ENCODE peak calls at places on chromosomes 5 and 9, in seven cellular contexts. C is HFF-Myc, S is stomach, Z is H1, M is progenitor cell of endocrine pancreas, T is tibial artery, E is RWPE1. V is an unnamed sample.

GRCh38 chr5:103510851-103511553 is 51.6 kb downstream of the NUDT12 start:
- DNase-seq in C (no peak), S (no peak), Z (no peak), M (no peak), T (no peak), E (no peak), V (no peak)

GRCh38 chr9:82903503-82903902 is 159.4 kb downstream of the RASEF start:
- DNase-seq in C (no peak), S (no peak), Z (no peak), M (no peak), T (no peak), E (no peak), V (no peak)

GRCh38 chr9:22052376-22052945 is 43.4 kb upstream of the CDKN2B start:
- DNase-seq in C (peak; percentile 95), S (no peak), Z (no peak), M (no peak), T (no peak), E (peak; percentile 89), V (peak; percentile 100)

GRCh38 chr9:114684036-114684435 is 2.0 kb upstream of the TEX48 start:
- DNase-seq in C (no peak), S (no peak), Z (no peak), M (no peak), T (no peak), E (no peak), V (no peak)

GRCh38 chr9:22997923-22998322 is 551.3 kb downstream of the DMRTA1 start:
- DNase-seq in C (no peak), S (no peak), Z (no peak), M (no peak), T (no peak), E (no peak), V (no peak)

GRCh38 chr9:115743709-115744605 is 409.6 kb upstream of the PAPPA start:
- DNase-seq in C (no peak), S (no peak), Z (no peak), M (no peak), T (no peak), E (no peak), V (no peak)

GRCh38 chr5:149452665-149453617 is 73.8 kb upstream of the IL17B start:
- DNase-seq in C (no peak), S (no peak), Z (no peak), M (no peak), T (peak; percentile 93), E (peak; percentile 93), V (peak; percentile 90)

GRCh38 chr9:34363619-34364351 is 12.9 kb downstream of the MYORG start:
- DNase-seq in C (no peak), S (no peak), Z (no peak), M (no peak), T (peak; percentile 60), E (no peak), V (no peak)

GRCh38 chr9:85401998-85402397 is 339.8 kb downstream of the AGTPBP1 start:
- DNase-seq in C (no peak), S (no peak), Z (no peak), M (no peak), T (no peak), E (peak; percentile 40), V (peak; percentile 33)

GRCh38 chr5:40442346-40442745 is 237.4 kb upstream of the PTGER4 start:
- DNase-seq in C (no peak), S (no peak), Z (no peak), M (no peak), T (no peak), E (no peak), V (no peak)

GRCh38 chr9:89880161-89880560 is 275.3 kb downstream of the GADD45G start:
- DNase-seq in C (no peak), S (peak; percentile 18), Z (no peak), M (no peak), T (peak; percentile 53), E (no peak), V (no peak)

GRCh38 chr9:88949425-88949824 is 41.8 kb upstream of the S1PR3 start:
- DNase-seq in C (peak; percentile 87), S (peak; percentile 30), Z (no peak), M (no peak), T (no peak), E (no peak), V (no peak)

GRCh38 chr9:2241875-2242741 is 227.0 kb downstream of the SMARCA2 start:
- DNase-seq in C (peak; percentile 63), S (peak; percentile 84), Z (peak; percentile 77), M (peak; percentile 74), T (peak; percentile 84), E (peak; percentile 37), V (peak; percentile 86)

GRCh38 chr5:75324791-75325190 is 12.2 kb upstream of the HMGCR start:
- DNase-seq in C (no peak), S (no peak), Z (no peak), M (no peak), T (no peak), E (no peak), V (no peak)

GRCh38 chr5:95900383-95900958 is 61.2 kb downstream of the ELL2 start:
- DNase-seq in C (peak; percentile 74), S (peak; percentile 47), Z (no peak), M (no peak), T (no peak), E (no peak), V (no peak)

GRCh38 chr5:61916621-61917620 is 389.1 kb upstream of the KIF2A start:
- DNase-seq in C (no peak), S (no peak), Z (no peak), M (no peak), T (no peak), E (peak; percentile 91), V (peak; percentile 99)

GRCh38 chr9:72978724-72979123 is 25.9 kb upstream of the ALDH1A1 start:
- DNase-seq in C (no peak), S (no peak), Z (no peak), M (no peak), T (no peak), E (peak; percentile 55), V (peak; percentile 74)

GRCh38 chr9:38359689-38360385 is 32.7 kb upstream of the ALDH1B1 start:
- DNase-seq in C (no peak), S (no peak), Z (no peak), M (no peak), T (peak; percentile 51), E (no peak), V (no peak)

GRCh38 chr9:86163503-86163902 is 64.1 kb upstream of the GOLM1 start:
- DNase-seq in C (no peak), S (no peak), Z (no peak), M (no peak), T (no peak), E (no peak), V (no peak)

GRCh38 chr5:7391688-7392400 is 4.1 kb upstream of the ADCY2 start:
- DNase-seq in C (no peak), S (peak; percentile 71), Z (no peak), M (no peak), T (no peak), E (no peak), V (no peak)

GRCh38 chr5:143509758-143510221 is 106.3 kb upstream of the NR3C1 start:
- DNase-seq in C (no peak), S (no peak), Z (no peak), M (no peak), T (no peak), E (no peak), V (no peak)

GRCh38 chr5:143505934-143506333 is 102.4 kb upstream of the NR3C1 start:
- DNase-seq in C (no peak), S (no peak), Z (no peak), M (no peak), T (no peak), E (no peak), V (no peak)

GRCh38 chr5:143511736-143512135 is 108.2 kb upstream of the NR3C1 start:
- DNase-seq in C (no peak), S (no peak), Z (no peak), M (no peak), T (no peak), E (no peak), V (no peak)

GRCh38 chr5:143505354-143505753 is 101.9 kb upstream of the NR3C1 start:
- DNase-seq in C (no peak), S (no peak), Z (no peak), M (no peak), T (no peak), E (no peak), V (no peak)

GRCh38 chr5:143506881-143507552 is 103.5 kb upstream of the NR3C1 start:
- DNase-seq in C (peak; percentile 72), S (no peak), Z (no peak), M (no peak), T (no peak), E (peak; percentile 91), V (peak; percentile 90)
- TF ChIP-seq CTCF in C (peak; percentile 6), S (no peak), Z (no peak), M (no peak), T (no peak), E (peak; percentile 57), V (peak; percentile 49)

DNA sequence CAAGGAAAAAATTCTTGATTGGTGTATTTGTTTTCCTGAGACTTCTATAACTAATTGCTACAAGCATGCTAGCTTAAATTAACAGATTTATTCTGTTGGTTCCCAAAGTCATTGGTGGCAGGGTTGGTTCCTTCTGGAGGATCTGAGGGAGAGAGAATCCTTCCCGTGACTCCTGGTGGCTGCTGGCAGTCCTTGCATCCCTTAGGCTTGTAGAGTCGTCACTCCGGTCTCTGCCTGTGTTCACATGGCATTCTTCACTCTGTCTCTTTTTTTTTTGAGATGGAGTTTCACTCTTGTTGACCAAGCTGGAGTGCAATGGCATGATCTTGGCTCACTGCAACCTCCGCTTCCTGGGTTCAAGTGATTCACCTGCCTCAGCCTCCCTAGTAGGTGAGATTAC is 5.3 kb downstream of the CDK9 start:
- DNase-seq in C (no peak), S (no peak), Z (no peak), M (no peak), T (no peak), E (no peak), V (no peak)
- TF ChIP-seq CTCF in C (no peak), S (no peak), Z (no peak), M (peak; percentile 12), T (no peak), E (no peak), V (no peak)

DNA sequence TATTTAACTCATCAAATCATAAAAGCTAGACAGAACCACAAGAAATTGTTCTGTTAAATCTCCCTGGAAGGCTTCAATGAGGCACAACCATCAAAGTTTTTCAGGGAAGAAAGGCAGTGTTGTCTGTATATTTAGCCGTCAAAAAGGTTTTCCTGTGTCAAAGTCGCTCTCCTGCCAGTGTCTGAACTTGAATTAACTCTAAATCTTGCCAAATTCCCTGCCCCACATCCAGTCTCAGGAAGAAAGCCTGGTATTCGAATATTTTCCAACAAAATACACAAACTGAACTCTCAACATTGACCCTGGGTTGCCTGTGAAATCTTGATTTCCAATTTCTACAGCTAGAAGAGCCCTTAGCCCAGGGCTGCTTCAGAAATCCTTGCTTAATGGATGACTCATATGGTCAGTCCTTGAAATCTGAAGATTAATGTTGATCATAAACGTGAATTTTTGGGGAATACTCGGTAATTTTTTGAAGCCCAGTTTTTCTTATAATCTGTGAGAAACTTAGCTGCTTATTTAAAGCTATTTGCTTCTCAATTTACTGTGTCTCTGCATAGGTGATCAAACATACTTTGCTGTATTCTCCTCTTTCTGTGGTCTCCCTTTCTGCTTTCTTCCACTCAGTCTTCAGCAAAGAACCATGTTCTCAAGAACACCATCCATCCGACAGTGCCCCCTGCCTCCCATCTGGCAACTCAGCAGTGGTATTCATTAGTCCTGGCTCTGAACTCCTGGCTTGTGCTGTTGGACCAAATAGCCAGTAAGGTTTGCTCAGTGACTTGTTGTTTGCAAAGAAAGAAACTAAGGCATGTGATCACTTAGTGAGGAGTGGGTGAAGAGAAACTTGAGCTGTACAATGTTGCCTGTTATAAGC is 58.9 kb downstream of the NREP start:
- DNase-seq in C (no peak), S (no peak), Z (no peak), M (no peak), T (no peak), E (no peak), V (no peak)
- TF ChIP-seq CTCF in C (peak; percentile 41), S (no peak), Z (peak; percentile 60), M (no peak), T (peak; percentile 20), E (no peak), V (peak; percentile 4)

GRCh38 chr5:140113699-140114263 is at the start of gene PURA:
- DNase-seq in C (peak; percentile 80), S (peak; percentile 97), Z (no peak), M (peak; percentile 93), T (peak; percentile 98), E (peak; percentile 97), V (peak; percentile 92)
- TF ChIP-seq CTCF in C (no peak), S (no peak), Z (no peak), M (peak; percentile 49), T (no peak), E (peak; percentile 21), V (no peak)